ENCODE peak calls at places on chromosomes 2 and 18, in four cellular contexts. One of them, this sample, is unnamed. For H3K27me3 and H3K4me1, the result is how much of the 10 kb centered on the place peaks cover.

GRCh38 chr2:59029058-59029457 is 787.9 kb upstream of the FANCL start:
- DNase-seq in cardiac muscle cell: no peak
- DNase-seq in upper lobe of right lung: no peak
- DNase-seq in tibial nerve: no peak
- DNase-seq in this sample: no peak

GRCh38 chr2:109164739-109165221 is 35.8 kb downstream of the SH3RF3 start:
- DNase-seq in cardiac muscle cell: no peak
- DNase-seq in upper lobe of right lung: no peak
- DNase-seq in tibial nerve: peak
- DNase-seq in this sample: no peak

GRCh38 chr2:127674241-127675209 is 805 bp downstream of the LIMS2 start:
- DNase-seq in cardiac muscle cell: peak
- DNase-seq in upper lobe of right lung: no peak
- DNase-seq in tibial nerve: no peak
- DNase-seq in this sample: peak

GRCh38 chr2:200318940-200319435 is 12.5 kb downstream of the SPATS2L start:
- DNase-seq in cardiac muscle cell: no peak
- DNase-seq in upper lobe of right lung: no peak
- DNase-seq in tibial nerve: no peak
- DNase-seq in this sample: no peak

GRCh38 chr18:43650423-43650822 is 373.1 kb upstream of the SYT4 start:
- DNase-seq in cardiac muscle cell: no peak
- DNase-seq in upper lobe of right lung: no peak
- DNase-seq in tibial nerve: no peak
- DNase-seq in this sample: no peak

GRCh38 chr2:70789304-70790078 is 952 bp downstream of the FIGLA start:
- DNase-seq in cardiac muscle cell: peak
- DNase-seq in upper lobe of right lung: peak
- DNase-seq in tibial nerve: peak
- DNase-seq in this sample: peak

GRCh38 chr18:8412117-8412516 is 197.1 kb upstream of the RAB12 start:
- DNase-seq in cardiac muscle cell: no peak
- DNase-seq in upper lobe of right lung: no peak
- DNase-seq in tibial nerve: no peak
- DNase-seq in this sample: no peak

GRCh38 chr18:55522011-55522410 is 66.0 kb downstream of the TCF4 start:
- DNase-seq in cardiac muscle cell: no peak
- DNase-seq in upper lobe of right lung: no peak
- DNase-seq in tibial nerve: no peak
- DNase-seq in this sample: no peak

GRCh38 chr2:5937865-5938565 is 245.8 kb downstream of the SOX11 start:
- DNase-seq in cardiac muscle cell: peak
- DNase-seq in upper lobe of right lung: no peak
- DNase-seq in tibial nerve: no peak
- DNase-seq in this sample: no peak
- H3K4me3 ChIP-seq in cardiac muscle cell: no peak
- H3K4me3 ChIP-seq in upper lobe of right lung: no peak
- H3K4me3 ChIP-seq in tibial nerve: no peak
- H3K4me3 ChIP-seq in this sample: no peak

GRCh38 chr2:136764397-136765255 is 719 bp upstream of the THSD7B start:
- DNase-seq in cardiac muscle cell: peak
- DNase-seq in upper lobe of right lung: peak
- DNase-seq in tibial nerve: no peak
- DNase-seq in this sample: no peak
- H3K27me3 ChIP-seq in cardiac muscle cell: half or more
- H3K27me3 ChIP-seq in upper lobe of right lung: half or more
- H3K27me3 ChIP-seq in tibial nerve: under half
- H3K27me3 ChIP-seq in this sample: under half

DNA sequence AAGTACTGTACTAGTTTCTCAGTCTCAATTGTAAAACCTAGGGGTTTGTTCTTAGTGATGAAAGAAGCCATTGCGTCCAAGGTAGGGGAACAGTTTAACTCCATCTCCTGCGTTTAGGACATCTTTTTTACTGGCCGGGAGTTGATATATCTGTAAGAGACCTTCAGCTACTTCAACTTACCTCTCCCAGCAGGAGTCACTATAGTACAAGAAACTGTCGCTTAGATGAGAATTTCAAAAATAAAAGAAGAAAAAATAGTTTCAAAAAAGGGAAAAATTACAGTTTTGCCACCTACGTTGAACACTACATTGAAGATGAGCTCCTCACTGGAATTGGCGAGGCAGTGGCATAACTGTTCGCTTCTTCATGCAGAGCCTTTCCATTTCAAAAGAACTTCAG is 122.7 kb downstream of the MAP3K20 start:
- DNase-seq in cardiac muscle cell: no peak
- DNase-seq in upper lobe of right lung: no peak
- DNase-seq in tibial nerve: no peak
- DNase-seq in this sample: no peak
- H3K4me1 ChIP-seq in cardiac muscle cell: under half
- H3K4me1 ChIP-seq in upper lobe of right lung: under half
- H3K4me1 ChIP-seq in tibial nerve: under half
- H3K4me1 ChIP-seq in this sample: under half

GRCh38 chr18:10724666-10725065 is 198.8 kb downstream of the NAPG start:
- DNase-seq in cardiac muscle cell: no peak
- DNase-seq in upper lobe of right lung: no peak
- DNase-seq in tibial nerve: no peak
- DNase-seq in this sample: no peak

GRCh38 chr18:10727477-10727876 is 201.7 kb downstream of the NAPG start:
- DNase-seq in cardiac muscle cell: no peak
- DNase-seq in upper lobe of right lung: no peak
- DNase-seq in tibial nerve: no peak
- DNase-seq in this sample: no peak

DNA sequence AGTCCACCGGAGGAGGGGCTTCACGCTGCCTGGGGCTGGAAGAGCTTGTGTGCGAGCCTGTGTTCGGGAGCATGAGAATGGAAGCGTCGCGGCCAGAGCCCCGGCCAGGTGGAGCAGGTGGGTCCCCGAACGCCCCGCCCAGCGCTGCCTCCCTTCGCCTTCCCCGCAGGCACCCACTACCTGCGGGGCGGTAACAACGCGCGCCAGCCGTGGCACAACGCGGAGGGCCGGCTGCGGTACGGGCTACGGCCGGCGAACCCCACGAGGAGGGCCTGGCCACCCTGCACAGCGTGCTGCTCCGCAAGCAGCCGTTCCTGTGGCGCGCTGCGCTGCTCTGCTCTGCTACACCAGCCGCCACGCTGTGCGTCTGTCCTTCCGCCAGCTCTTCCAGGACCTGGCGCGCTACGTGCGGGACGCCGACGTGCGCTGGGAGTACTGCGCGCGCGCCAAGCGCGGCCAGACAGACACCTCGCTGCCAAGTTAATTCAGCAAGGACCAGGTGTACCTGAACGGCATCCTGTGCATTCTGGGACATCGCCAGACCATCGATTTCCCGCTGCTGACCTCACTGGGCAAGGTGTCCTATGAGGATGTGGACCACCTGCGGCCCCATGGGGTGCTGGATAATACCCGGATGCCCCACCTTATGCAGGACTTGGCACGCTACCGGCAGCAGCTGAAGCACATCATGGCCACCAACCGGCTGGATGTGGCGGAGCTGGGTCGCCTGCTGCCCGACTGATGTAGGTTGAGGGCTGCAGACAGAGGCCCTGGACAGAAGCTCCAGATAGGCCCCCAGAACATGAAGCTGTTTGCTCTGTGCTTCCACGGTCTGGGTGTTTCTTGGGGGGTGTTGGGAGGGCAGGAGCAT is 200.6 kb downstream of the NAPG start:
- DNase-seq in cardiac muscle cell: no peak
- DNase-seq in upper lobe of right lung: no peak
- DNase-seq in tibial nerve: no peak
- DNase-seq in this sample: no peak
- H3K4me3 ChIP-seq in cardiac muscle cell: no peak
- H3K4me3 ChIP-seq in upper lobe of right lung: no peak
- H3K4me3 ChIP-seq in tibial nerve: no peak
- H3K4me3 ChIP-seq in this sample: no peak

GRCh38 chr18:48091869-48092497 is 161.5 kb upstream of the SMAD2 start:
- DNase-seq in cardiac muscle cell: no peak
- DNase-seq in upper lobe of right lung: no peak
- DNase-seq in tibial nerve: no peak
- DNase-seq in this sample: no peak
- H3K27me3 ChIP-seq in cardiac muscle cell: under half
- H3K27me3 ChIP-seq in upper lobe of right lung: under half
- H3K27me3 ChIP-seq in tibial nerve: under half
- H3K27me3 ChIP-seq in this sample: under half